ENCODE peak calls at places on chromosomes 6 and 20, in nine cellular contexts. S, A, T, U, N, C, E, G and M are unnamed samples.

GRCh38 chr20:44198872-44199271 is 11.7 kb downstream of the OSER1 start:
- DNase-seq in E (peak), T (no peak), C (no peak), A (no peak), S (peak), U (no peak), G (no peak), N (no peak), M (no peak)

GRCh38 chr6:158660331-158660730 is 10.5 kb downstream of the SYTL3 start:
- DNase-seq in S (peak), C (peak), E (peak), T (peak), U (peak), N (no peak), G (no peak), A (no peak), M (no peak)

GRCh38 chr6:106192824-106193223 is 106.7 kb downstream of the PRDM1 start:
- DNase-seq in U (no peak), G (no peak), N (no peak), A (peak), T (no peak), E (no peak), S (no peak), C (peak), M (no peak)

GRCh38 chr20:49724637-49725606 is 11.2 kb upstream of the B4GALT5 start:
- DNase-seq in S (peak), E (peak), T (no peak), G (peak), N (no peak), A (peak), C (peak), U (no peak), M (no peak)

GRCh38 chr6:15946701-15947390 is 182.0 kb upstream of the MYLIP start:
- DNase-seq in A (no peak), C (no peak), T (no peak), G (no peak), U (no peak), S (no peak), N (no peak), E (no peak), M (no peak)

GRCh38 chr20:59392741-59393140 is 92.3 kb downstream of the EDN3 start:
- DNase-seq in E (no peak), G (no peak), C (no peak), N (no peak), T (no peak), A (no peak), S (no peak), U (no peak), M (no peak)

GRCh38 chr6:5541751-5542432 is 280.6 kb downstream of the FARS2 start:
- DNase-seq in C (peak), S (no peak), A (no peak), T (no peak), G (no peak), U (peak), N (no peak), E (peak), M (no peak)

GRCh38 chr20:48212806-48213509 is 427.7 kb upstream of the SULF2 start:
- DNase-seq in T (no peak), A (no peak), U (no peak), E (no peak), C (no peak), G (no peak), S (no peak), N (no peak), M (no peak)

GRCh38 chr6:142200846-142201628 is 54.0 kb downstream of the VTA1 start:
- DNase-seq in U (no peak), N (no peak), G (no peak), T (no peak), E (no peak), S (no peak), A (no peak), C (no peak), M (no peak)

GRCh38 chr6:41622210-41622990 is 15.9 kb upstream of the MDFI start:
- DNase-seq in T (no peak), N (no peak), G (no peak), S (no peak), C (no peak), E (no peak), U (no peak), A (no peak), M (no peak)

GRCh38 chr6:143838395-143838794 is 4.7 kb upstream of the LTV1 start:
- DNase-seq in T (no peak), U (peak), C (no peak), E (no peak), N (no peak), S (no peak), A (no peak), G (no peak), M (no peak)

GRCh38 chr6:3830806-3831205 is 18.4 kb upstream of the FAM50B start:
- DNase-seq in U (no peak), A (no peak), E (no peak), N (no peak), C (no peak), G (no peak), T (no peak), S (no peak), M (no peak)

GRCh38 chr6:111468329-111469012 is 14.5 kb downstream of the REV3L start:
- DNase-seq in N (no peak), C (peak), U (no peak), E (no peak), G (no peak), T (no peak), S (no peak), A (no peak), M (no peak)

GRCh38 chr6:136510782-136511181 is 39.4 kb downstream of the MAP7 start:
- DNase-seq in S (no peak), U (no peak), G (peak), A (no peak), E (no peak), T (no peak), N (no peak), C (no peak), M (no peak)

GRCh38 chr6:47875593-47875992 is 93.8 kb downstream of the OPN5 start:
- DNase-seq in T (no peak), A (no peak), E (no peak), S (no peak), C (no peak), N (no peak), G (no peak), U (no peak), M (no peak)

GRCh38 chr6:73180718-73181619 is 44.3 kb downstream of the KHDC1L start:
- DNase-seq in S (peak), G (peak), C (peak), E (peak), A (peak), N (no peak), U (peak), T (peak), M (no peak)

GRCh38 chr6:43457643-43458042 is 2.3 kb upstream of the DLK2 start:
- DNase-seq in G (no peak), N (no peak), C (no peak), U (no peak), S (no peak), A (no peak), T (no peak), E (no peak), M (no peak)

GRCh38 chr6:111057074-111057752 is 30.1 kb upstream of the SLC16A10 start:
- DNase-seq in U (peak), S (peak), A (peak), G (peak), E (peak), C (peak), T (peak), N (peak), M (no peak)

GRCh38 chr6:20808984-20809383 is 274.7 kb downstream of the CDKAL1 start:
- DNase-seq in E (no peak), G (no peak), U (no peak), N (no peak), C (no peak), A (no peak), T (no peak), S (no peak), M (no peak)

GRCh38 chr6:116439572-116439971 is 21.6 kb upstream of the CALHM6 start:
- DNase-seq in G (no peak), U (no peak), N (no peak), T (no peak), A (no peak), S (no peak), E (no peak), C (peak), M (no peak)

GRCh38 chr6:65199683-65200082 is 507.3 kb downstream of the EYS start:
- DNase-seq in N (no peak), S (no peak), A (no peak), T (no peak), C (no peak), E (no peak), U (no peak), G (no peak), M (no peak)

GRCh38 chr6:140561701-140562100 is 1187.3 kb upstream of the CITED2 start:
- DNase-seq in N (no peak), G (peak), T (no peak), A (no peak), S (no peak), U (no peak), E (no peak), C (no peak), M (no peak)

GRCh38 chr6:53095716-53096115 is 30.5 kb downstream of the FBXO9 start:
- DNase-seq in N (no peak), C (peak), A (no peak), U (no peak), E (no peak), G (no peak), S (no peak), T (no peak), M (no peak)

GRCh38 chr6:143691900-143692572 is 14.3 kb downstream of the PHACTR2 start:
- DNase-seq in G (no peak), N (no peak), T (no peak), U (no peak), C (no peak), E (no peak), A (no peak), S (no peak), M (no peak)

GRCh38 chr20:59850018-59850641 is 83.3 kb downstream of the SYCP2 start:
- DNase-seq in N (no peak), T (peak), S (peak), U (peak), E (peak), G (peak), A (peak), C (peak), M (no peak)

GRCh38 chr20:6152777-6153176 is 29.9 kb upstream of the FERMT1 start:
- DNase-seq in S (no peak), C (no peak), N (no peak), G (no peak), A (no peak), U (no peak), T (no peak), E (no peak), M (no peak)

GRCh38 chr6:33428891-33429744 is 9.3 kb downstream of the SYNGAP1 start:
- DNase-seq in N (no peak), U (no peak), T (no peak), G (no peak), C (no peak), A (no peak), S (no peak), E (no peak), M (no peak)

GRCh38 chr6:134994431-134994830 is 44.5 kb upstream of the ALDH8A1 start:
- DNase-seq in U (no peak), E (no peak), T (no peak), C (no peak), A (no peak), S (no peak), G (no peak), N (no peak), M (no peak)

GRCh38 chr20:25040438-25040831 is 17.5 kb downstream of the ACSS1 start:
- DNase-seq in T (no peak), C (peak), U (no peak), A (no peak), E (peak), G (peak), S (no peak), N (no peak), M (no peak)

GRCh38 chr6:148593130-148593812 is 153.6 kb upstream of the UST start:
- DNase-seq in N (no peak), G (no peak), A (no peak), U (no peak), T (no peak), E (no peak), C (peak), S (no peak), M (no peak)